ENCODE peak calls at places on chromosome 20, in nine cellular contexts. R, J, S, H, T, Q, Y, W and O are unnamed samples.
A peak's percentile ranks its signal among the peaks of the same experiment; 100 is the strongest.

GRCh38 chr20:38215789-38216182 is 44.7 kb downstream of the KIAA1755 start:
- DNase-seq in R (no peak), J (no peak), S (no peak), H (no peak), T (no peak), Q (no peak), Y (no peak), W (no peak), O (no peak)

GRCh38 chr20:19347943-19348456 is 135.6 kb downstream of the SLC24A3 start:
- DNase-seq in R (no peak), J (no peak), S (no peak), H (no peak), T (no peak), Q (no peak), Y (no peak), W (no peak), O (no peak)

GRCh38 chr20:33689973-33690372 is 3.8 kb upstream of the E2F1 start:
- DNase-seq in R (no peak), J (no peak), S (no peak), H (peak; percentile 18), T (no peak), Q (peak; percentile 81), Y (no peak), W (no peak), O (peak; percentile 81)

GRCh38 chr20:38434310-38434741 is 802 bp downstream of the SNHG17 start:
- DNase-seq in R (no peak), J (no peak), S (peak; percentile 21), H (no peak), T (no peak), Q (no peak), Y (no peak), W (no peak), O (no peak)

GRCh38 chr20:64090165-64090564 is 6.0 kb upstream of the LKAAEAR1 start:
- DNase-seq in R (no peak), J (no peak), S (no peak), H (no peak), T (no peak), Q (no peak), Y (no peak), W (no peak), O (no peak)

GRCh38 chr20:63319164-63320040 is 26.4 kb downstream of the COL20A1 start:
- DNase-seq in R (peak; percentile 67), J (no peak), S (no peak), H (no peak), T (no peak), Q (no peak), Y (no peak), W (no peak), O (no peak)

GRCh38 chr20:22763257-22763906 is 179.0 kb upstream of the FOXA2 start:
- DNase-seq in R (no peak), J (peak; percentile 18), S (no peak), H (no peak), T (no peak), Q (peak; percentile 47), Y (no peak), W (peak; percentile 22), O (no peak)

GRCh38 chr20:11912013-11912663 is 5.6 kb upstream of the BTBD3 start:
- DNase-seq in R (no peak), J (no peak), S (peak; percentile 29), H (no peak), T (no peak), Q (no peak), Y (no peak), W (no peak), O (no peak)

GRCh38 chr20:41141153-41141815 is 3.9 kb downstream of the PLCG1 start:
- DNase-seq in R (no peak), J (peak; percentile 20), S (no peak), H (no peak), T (no peak), Q (peak; percentile 12), Y (no peak), W (peak; percentile 66), O (no peak)

GRCh38 chr20:41142241-41142640 is 4.9 kb downstream of the PLCG1 start:
- DNase-seq in R (no peak), J (no peak), S (no peak), H (no peak), T (no peak), Q (no peak), Y (no peak), W (no peak), O (no peak)

GRCh38 chr20:41138527-41139226 is 1.3 kb downstream of the PLCG1 start:
- DNase-seq in R (no peak), J (peak; percentile 13), S (peak; percentile 37), H (peak; percentile 29), T (no peak), Q (no peak), Y (no peak), W (no peak), O (peak; percentile 35)

GRCh38 chr20:41139227-41140093 is 2.1 kb downstream of the PLCG1 start:
- DNase-seq in R (no peak), J (no peak), S (no peak), H (no peak), T (no peak), Q (no peak), Y (no peak), W (no peak), O (no peak)

GRCh38 chr20:41140226-41141133 is 3.1 kb downstream of the PLCG1 start:
- DNase-seq in R (no peak), J (no peak), S (no peak), H (no peak), T (no peak), Q (no peak), Y (no peak), W (no peak), O (no peak)
- H3K4me3 ChIP-seq in R (no peak overlapping the region), J (no peak overlapping the region), S (peak overlapping the region; percentile 81), H (peak overlapping the region; percentile 66), T (no peak overlapping the region), Q (no peak overlapping the region), Y (no peak overlapping the region), W (no peak overlapping the region), O (peak overlapping the region; percentile 68)

GRCh38 chr20:3156811-3157619 is 2.6 kb downstream of the FASTKD5 start:
- DNase-seq in R (no peak), J (no peak), S (no peak), H (no peak), T (no peak), Q (no peak), Y (no peak), W (no peak), O (no peak)
- H3K4me3 ChIP-seq in R (no peak overlapping the region), J (no peak overlapping the region), S (no peak overlapping the region), H (peak overlapping the region; percentile 27), T (no peak overlapping the region), Q (no peak overlapping the region), Y (no peak overlapping the region), W (no peak overlapping the region), O (no peak overlapping the region)

GRCh38 chr20:9835302-9835701 is 3.6 kb downstream of the PAK5 start:
- DNase-seq in R (no peak), J (no peak), S (no peak), H (no peak), T (no peak), Q (no peak), Y (no peak), W (no peak), O (no peak)

GRCh38 chr20:9837634-9838033 is 1.2 kb downstream of the PAK5 start:
- DNase-seq in R (no peak), J (no peak), S (no peak), H (no peak), T (no peak), Q (no peak), Y (no peak), W (no peak), O (no peak)

GRCh38 chr20:9838378-9839295 is at the start of gene PAK5:
- DNase-seq in R (no peak), J (peak; percentile 0), S (peak; percentile 96), H (no peak), T (no peak), Q (peak; percentile 18), Y (no peak), W (no peak), O (no peak)

GRCh38 chr20:9838035-9838377 is 870 bp downstream of the PAK5 start:
- DNase-seq in R (no peak), J (no peak), S (peak; percentile 6), H (no peak), T (no peak), Q (no peak), Y (no peak), W (no peak), O (no peak)

DNA sequence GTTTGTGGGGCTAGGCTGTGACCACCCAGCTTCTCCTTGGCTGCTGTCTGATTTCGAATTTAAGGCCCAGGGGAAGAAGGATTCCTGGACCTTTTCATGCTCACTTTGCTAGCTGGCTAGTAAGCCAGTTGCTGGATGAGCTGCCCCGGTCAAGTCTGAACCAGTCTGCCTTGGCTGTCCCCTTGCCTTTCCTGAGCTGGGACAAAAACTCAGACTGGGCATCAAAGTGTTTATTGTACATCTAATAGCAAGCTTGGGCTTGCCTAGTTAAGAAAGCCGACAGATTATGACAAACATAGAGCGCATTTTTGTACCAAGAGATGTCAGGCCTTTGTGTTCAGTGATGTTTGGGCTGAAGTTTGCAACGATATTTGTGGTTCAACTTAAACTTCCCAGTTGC is 750 bp upstream of the PAK5 start:
- DNase-seq in R (no peak), J (no peak), S (no peak), H (no peak), T (no peak), Q (no peak), Y (no peak), W (no peak), O (no peak)
- H3K4me3 ChIP-seq in R (no peak overlapping the region), J (no peak overlapping the region), S (peak overlapping the region; percentile 80), H (no peak overlapping the region), T (no peak overlapping the region), Q (no peak overlapping the region), Y (no peak overlapping the region), W (no peak overlapping the region), O (no peak overlapping the region)

GRCh38 chr20:53895385-53895755 is 175.0 kb downstream of the BCAS1 start:
- DNase-seq in R (peak; percentile 1), J (no peak), S (no peak), H (no peak), T (no peak), Q (no peak), Y (no peak), W (no peak), O (no peak)

GRCh38 chr20:53896041-53896440 is 174.4 kb downstream of the BCAS1 start:
- DNase-seq in R (peak; percentile 57), J (no peak), S (no peak), H (no peak), T (no peak), Q (no peak), Y (no peak), W (no peak), O (no peak)

GRCh38 chr20:53896647-53897046 is 173.7 kb downstream of the BCAS1 start:
- DNase-seq in R (no peak), J (no peak), S (no peak), H (no peak), T (no peak), Q (no peak), Y (no peak), W (no peak), O (no peak)

GRCh38 chr20:53897884-53898557 is 172.4 kb downstream of the BCAS1 start:
- DNase-seq in R (peak; percentile 23), J (no peak), S (no peak), H (no peak), T (no peak), Q (no peak), Y (no peak), W (no peak), O (no peak)

DNA sequence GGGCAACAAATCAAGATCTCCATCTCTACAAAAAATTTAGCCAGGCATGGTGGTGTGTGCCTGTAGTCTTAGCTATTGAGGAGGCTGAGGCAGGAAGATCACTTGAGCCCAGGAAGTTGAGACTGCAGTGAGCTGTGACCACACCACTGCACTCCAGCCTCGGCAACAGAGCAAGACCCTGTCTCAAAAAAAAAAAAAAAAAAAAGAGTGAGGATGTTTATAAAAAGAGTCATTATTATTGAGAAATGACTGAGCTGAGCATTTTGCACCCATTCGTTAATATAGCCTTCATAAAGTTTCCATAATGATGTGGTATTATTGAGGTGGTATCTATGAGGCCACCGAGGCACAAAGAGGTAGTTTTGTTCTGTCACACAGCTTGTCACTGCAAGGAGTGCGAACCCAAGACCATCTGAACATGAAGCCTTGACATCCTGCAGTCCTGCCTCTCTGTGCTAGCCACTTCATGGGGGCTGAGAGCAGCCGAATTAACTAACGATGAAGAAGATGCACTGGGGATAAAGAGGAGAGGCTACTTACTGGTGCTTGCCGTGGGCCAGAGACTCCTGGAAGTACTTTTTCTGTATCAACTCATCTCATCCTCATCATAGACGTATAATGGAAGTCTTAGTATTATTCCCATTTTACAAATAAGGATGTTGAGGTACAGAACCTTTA is 175.5 kb downstream of the BCAS1 start:
- DNase-seq in R (peak; percentile 10), J (no peak), S (no peak), H (no peak), T (no peak), Q (no peak), Y (no peak), W (no peak), O (no peak)
- H3K4me3 ChIP-seq in R (no peak overlapping the region), J (no peak overlapping the region), S (no peak overlapping the region), H (no peak overlapping the region), T (no peak overlapping the region), Q (no peak overlapping the region), Y (no peak overlapping the region), W (no peak overlapping the region), O (no peak overlapping the region)